ENCODE peak calls at places on chromosome 22, in eight cellular contexts. One of them, this sample, is unnamed.
A peak's percentile ranks its signal among the peaks of the same experiment; 100 is the strongest.

GRCh38 chr22:17717708-17718107 is 56.6 kb downstream of the BID start:
- DNase-seq in DND-41: no peak
- DNase-seq in thoracic aorta: no peak
- DNase-seq in sigmoid colon: no peak
- DNase-seq in Caco-2: no peak
- DNase-seq in transverse colon: no peak
- DNase-seq in mesendoderm: no peak
- DNase-seq in cardiac muscle cell: peak; percentile 30
- DNase-seq in this sample: no peak

GRCh38 chr22:28105396-28105795 is 186.3 kb upstream of the PITPNB start:
- DNase-seq in thoracic aorta: no peak
- DNase-seq in sigmoid colon: no peak
- DNase-seq in Caco-2: no peak
- DNase-seq in DND-41: peak; percentile 79
- DNase-seq in mesendoderm: no peak
- DNase-seq in transverse colon: no peak
- DNase-seq in cardiac muscle cell: peak; percentile 84
- DNase-seq in this sample: no peak

GRCh38 chr22:45424241-45424731 is 10.8 kb downstream of the RIBC2 start:
- DNase-seq in Caco-2: no peak
- DNase-seq in sigmoid colon: no peak
- DNase-seq in cardiac muscle cell: no peak
- DNase-seq in mesendoderm: no peak
- DNase-seq in thoracic aorta: no peak
- DNase-seq in transverse colon: no peak
- DNase-seq in DND-41: no peak
- DNase-seq in this sample: peak; percentile 33

GRCh38 chr22:35761037-35761436 is 43.4 kb downstream of the APOL5 start:
- DNase-seq in thoracic aorta: no peak
- DNase-seq in transverse colon: no peak
- DNase-seq in sigmoid colon: no peak
- DNase-seq in cardiac muscle cell: peak; percentile 41
- DNase-seq in DND-41: no peak
- DNase-seq in mesendoderm: peak; percentile 56
- DNase-seq in Caco-2: peak; percentile 14
- DNase-seq in this sample: no peak

GRCh38 chr22:36085476-36086169 is 57.0 kb upstream of the RBFOX2 start:
- DNase-seq in cardiac muscle cell: no peak
- DNase-seq in transverse colon: no peak
- DNase-seq in DND-41: no peak
- DNase-seq in thoracic aorta: no peak
- DNase-seq in sigmoid colon: peak; percentile 35
- DNase-seq in Caco-2: no peak
- DNase-seq in mesendoderm: no peak
- DNase-seq in this sample: no peak

GRCh38 chr22:46107753-46108563 is 42.4 kb upstream of the PPARA start:
- DNase-seq in thoracic aorta: no peak
- DNase-seq in mesendoderm: no peak
- DNase-seq in transverse colon: no peak
- DNase-seq in Caco-2: no peak
- DNase-seq in cardiac muscle cell: no peak
- DNase-seq in DND-41: no peak
- DNase-seq in sigmoid colon: peak; percentile 83
- DNase-seq in this sample: no peak

GRCh38 chr22:32020117-32020516 is 22.9 kb upstream of the SLC5A1 start:
- DNase-seq in mesendoderm: no peak
- DNase-seq in cardiac muscle cell: peak; percentile 71
- DNase-seq in transverse colon: no peak
- DNase-seq in thoracic aorta: no peak
- DNase-seq in Caco-2: no peak
- DNase-seq in DND-41: no peak
- DNase-seq in sigmoid colon: no peak
- DNase-seq in this sample: no peak

GRCh38 chr22:35154937-35155387 is 89.0 kb downstream of the ISX start:
- DNase-seq in transverse colon: peak; percentile 53
- DNase-seq in thoracic aorta: no peak
- DNase-seq in mesendoderm: peak; percentile 95
- DNase-seq in Caco-2: peak; percentile 82
- DNase-seq in DND-41: peak; percentile 33
- DNase-seq in cardiac muscle cell: peak; percentile 62
- DNase-seq in sigmoid colon: peak; percentile 67
- DNase-seq in this sample: no peak

GRCh38 chr22:35546886-35547285 is 6.3 kb downstream of the RASD2 start:
- DNase-seq in DND-41: no peak
- DNase-seq in thoracic aorta: no peak
- DNase-seq in Caco-2: no peak
- DNase-seq in mesendoderm: no peak
- DNase-seq in sigmoid colon: no peak
- DNase-seq in transverse colon: no peak
- DNase-seq in cardiac muscle cell: no peak
- DNase-seq in this sample: no peak

GRCh38 chr22:25083414-25084166 is 116.1 kb upstream of the CRYBB3 start:
- DNase-seq in sigmoid colon: no peak
- DNase-seq in thoracic aorta: no peak
- DNase-seq in DND-41: no peak
- DNase-seq in transverse colon: peak; percentile 13
- DNase-seq in cardiac muscle cell: no peak
- DNase-seq in mesendoderm: no peak
- DNase-seq in Caco-2: no peak
- DNase-seq in this sample: no peak

GRCh38 chr22:30943368-30943767 is 25.2 kb downstream of the MORC2 start:
- DNase-seq in transverse colon: no peak
- DNase-seq in thoracic aorta: no peak
- DNase-seq in cardiac muscle cell: no peak
- DNase-seq in mesendoderm: no peak
- DNase-seq in DND-41: peak; percentile 27
- DNase-seq in sigmoid colon: no peak
- DNase-seq in Caco-2: no peak
- DNase-seq in this sample: no peak

GRCh38 chr22:21972293-21972779 is 10.3 kb downstream of the TOP3B start:
- DNase-seq in mesendoderm: peak; percentile 59
- DNase-seq in cardiac muscle cell: peak; percentile 49
- DNase-seq in Caco-2: peak; percentile 57
- DNase-seq in sigmoid colon: no peak
- DNase-seq in transverse colon: peak; percentile 32
- DNase-seq in thoracic aorta: no peak
- DNase-seq in DND-41: peak; percentile 71
- DNase-seq in this sample: no peak

GRCh38 chr22:16562711-16563554 is 29.7 kb downstream of the CCT8L2 start:
- DNase-seq in transverse colon: no peak
- DNase-seq in Caco-2: no peak
- DNase-seq in DND-41: no peak
- DNase-seq in mesendoderm: no peak
- DNase-seq in thoracic aorta: no peak
- DNase-seq in sigmoid colon: no peak
- DNase-seq in cardiac muscle cell: no peak
- DNase-seq in this sample: no peak

DNA sequence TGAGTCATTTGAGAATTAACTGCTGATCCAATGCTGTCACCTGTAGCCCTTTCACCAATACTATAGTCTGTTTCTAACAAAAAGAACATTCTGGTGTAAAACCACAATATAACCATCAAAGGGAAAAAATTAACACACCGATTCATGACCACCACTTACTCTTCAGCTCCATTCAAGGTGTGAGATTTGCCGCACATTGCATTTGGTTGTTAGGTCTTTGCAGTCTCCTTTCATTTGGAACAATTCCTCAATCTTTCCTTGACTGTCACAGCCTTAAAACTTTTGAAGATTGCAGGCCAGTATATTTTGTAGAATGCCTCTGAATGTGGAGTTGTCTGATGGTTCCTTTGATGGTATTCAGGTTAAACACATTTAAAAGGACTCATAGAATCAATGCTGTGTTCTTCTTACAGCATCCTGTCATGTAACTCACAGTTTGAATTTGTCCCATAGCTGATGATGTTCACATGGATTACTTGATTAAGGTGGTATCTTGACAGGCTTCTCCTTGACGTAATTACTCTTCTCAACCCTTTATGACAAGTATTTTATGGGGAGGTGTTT is 63.6 kb downstream of the TNRC6B start:
- DNase-seq in transverse colon: no peak
- DNase-seq in Caco-2: no peak
- DNase-seq in DND-41: no peak
- DNase-seq in thoracic aorta: no peak
- DNase-seq in cardiac muscle cell: no peak
- DNase-seq in sigmoid colon: no peak
- DNase-seq in mesendoderm: no peak
- DNase-seq in this sample: no peak
- H3K4me1 ChIP-seq in transverse colon: peaks cover 10% of the 10 kb centered on the region
- H3K4me1 ChIP-seq in Caco-2: no peaks in the 10 kb centered on the region
- H3K4me1 ChIP-seq in DND-41: peaks cover 19% of the 10 kb centered on the region
- H3K4me1 ChIP-seq in thoracic aorta: peaks cover 44% of the 10 kb centered on the region
- H3K4me1 ChIP-seq in cardiac muscle cell: peaks cover 23% of the 10 kb centered on the region
- H3K4me1 ChIP-seq in sigmoid colon: peaks cover 35% of the 10 kb centered on the region
- H3K4me1 ChIP-seq in mesendoderm: no peaks in the 10 kb centered on the region
- H3K4me1 ChIP-seq in this sample: peaks cover 35% of the 10 kb centered on the region

DNA sequence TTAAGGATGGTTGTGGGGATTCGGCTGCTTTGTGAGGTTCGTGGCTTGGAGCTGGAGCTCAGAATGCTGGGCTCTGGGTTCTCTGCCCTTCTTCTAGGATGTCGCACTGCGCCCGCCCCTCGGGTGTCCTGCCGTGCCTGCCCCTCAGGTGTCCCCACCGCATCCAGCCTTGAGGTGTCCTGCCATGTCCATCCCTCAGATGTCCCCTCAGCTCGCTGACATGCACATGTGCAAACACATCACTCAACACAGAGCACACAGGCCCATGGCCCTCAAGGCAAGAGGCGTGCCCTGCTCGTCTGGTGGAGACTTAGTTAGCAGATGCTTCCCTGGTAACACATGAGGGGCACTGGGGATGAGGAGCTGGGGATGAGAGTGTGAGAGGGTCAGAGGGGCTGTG is 359.3 kb downstream of the TBC1D22A start:
- DNase-seq in cardiac muscle cell: no peak
- DNase-seq in Caco-2: no peak
- DNase-seq in DND-41: no peak
- DNase-seq in transverse colon: no peak
- DNase-seq in sigmoid colon: no peak
- DNase-seq in thoracic aorta: no peak
- DNase-seq in mesendoderm: no peak
- DNase-seq in this sample: no peak
- H3K4me1 ChIP-seq in cardiac muscle cell: no peaks in the 10 kb centered on the region
- H3K4me1 ChIP-seq in Caco-2: peaks cover 10% of the 10 kb centered on the region
- H3K4me1 ChIP-seq in DND-41: peaks cover 28% of the 10 kb centered on the region
- H3K4me1 ChIP-seq in transverse colon: no peaks in the 10 kb centered on the region
- H3K4me1 ChIP-seq in sigmoid colon: no peaks in the 10 kb centered on the region
- H3K4me1 ChIP-seq in thoracic aorta: no peaks in the 10 kb centered on the region
- H3K4me1 ChIP-seq in mesendoderm: no peaks in the 10 kb centered on the region
- H3K4me1 ChIP-seq in this sample: no peaks in the 10 kb centered on the region

GRCh38 chr22:37559521-37559900 is 769 bp upstream of the CDC42EP1 start:
- DNase-seq in thoracic aorta: no peak
- DNase-seq in transverse colon: no peak
- DNase-seq in cardiac muscle cell: no peak
- DNase-seq in mesendoderm: peak; percentile 54
- DNase-seq in sigmoid colon: no peak
- DNase-seq in DND-41: no peak
- DNase-seq in Caco-2: no peak
- DNase-seq in this sample: no peak
- H3K4me1 ChIP-seq in thoracic aorta: peaks cover 47% of the 10 kb centered on the region
- H3K4me1 ChIP-seq in transverse colon: peaks cover 29% of the 10 kb centered on the region
- H3K4me1 ChIP-seq in cardiac muscle cell: peaks cover 6% of the 10 kb centered on the region
- H3K4me1 ChIP-seq in mesendoderm: peaks cover 25% of the 10 kb centered on the region
- H3K4me1 ChIP-seq in sigmoid colon: peaks cover 46% of the 10 kb centered on the region
- H3K4me1 ChIP-seq in DND-41: no peaks in the 10 kb centered on the region
- H3K4me1 ChIP-seq in Caco-2: peaks cover 50% of the 10 kb centered on the region
- H3K4me1 ChIP-seq in this sample: peaks cover 19% of the 10 kb centered on the region

GRCh38 chr22:42603427-42603826 is 11.3 kb downstream of the POLDIP3 start:
- DNase-seq in DND-41: no peak
- DNase-seq in cardiac muscle cell: no peak
- DNase-seq in thoracic aorta: no peak
- DNase-seq in mesendoderm: no peak
- DNase-seq in Caco-2: no peak
- DNase-seq in sigmoid colon: no peak
- DNase-seq in transverse colon: no peak
- DNase-seq in this sample: no peak
- H3K4me1 ChIP-seq in DND-41: no peaks in the 10 kb centered on the region
- H3K4me1 ChIP-seq in cardiac muscle cell: peaks cover 16% of the 10 kb centered on the region
- H3K4me1 ChIP-seq in thoracic aorta: peaks cover 3% of the 10 kb centered on the region
- H3K4me1 ChIP-seq in mesendoderm: no peaks in the 10 kb centered on the region
- H3K4me1 ChIP-seq in Caco-2: no peaks in the 10 kb centered on the region
- H3K4me1 ChIP-seq in sigmoid colon: peaks cover 32% of the 10 kb centered on the region
- H3K4me1 ChIP-seq in transverse colon: peaks cover 12% of the 10 kb centered on the region
- H3K4me1 ChIP-seq in this sample: peaks cover 15% of the 10 kb centered on the region

GRCh38 chr22:19122752-19123492 is 710 bp upstream of the DGCR2 start:
- DNase-seq in cardiac muscle cell: peak; percentile 36
- DNase-seq in Caco-2: peak; percentile 45
- DNase-seq in thoracic aorta: no peak
- DNase-seq in transverse colon: peak; percentile 35
- DNase-seq in mesendoderm: peak; percentile 69
- DNase-seq in DND-41: no peak
- DNase-seq in sigmoid colon: no peak
- DNase-seq in this sample: no peak

GRCh38 chr22:19120829-19121630 is 1.2 kb downstream of the DGCR2 start:
- DNase-seq in Caco-2: peak; percentile 57
- DNase-seq in cardiac muscle cell: no peak
- DNase-seq in DND-41: no peak
- DNase-seq in sigmoid colon: no peak
- DNase-seq in mesendoderm: peak; percentile 88
- DNase-seq in thoracic aorta: no peak
- DNase-seq in transverse colon: peak; percentile 80
- DNase-seq in this sample: peak; percentile 65

GRCh38 chr22:19122143-19122751 is at the start of gene DGCR2:
- DNase-seq in DND-41: peak; percentile 96
- DNase-seq in mesendoderm: peak; percentile 98
- DNase-seq in cardiac muscle cell: peak; percentile 98
- DNase-seq in thoracic aorta: peak; percentile 89
- DNase-seq in sigmoid colon: peak; percentile 98
- DNase-seq in transverse colon: peak; percentile 98
- DNase-seq in Caco-2: peak; percentile 96
- DNase-seq in this sample: peak; percentile 96

GRCh38 chr22:19119949-19120348 is 2.3 kb downstream of the DGCR2 start:
- DNase-seq in mesendoderm: no peak
- DNase-seq in thoracic aorta: no peak
- DNase-seq in transverse colon: no peak
- DNase-seq in Caco-2: no peak
- DNase-seq in cardiac muscle cell: no peak
- DNase-seq in DND-41: no peak
- DNase-seq in sigmoid colon: no peak
- DNase-seq in this sample: no peak

DNA sequence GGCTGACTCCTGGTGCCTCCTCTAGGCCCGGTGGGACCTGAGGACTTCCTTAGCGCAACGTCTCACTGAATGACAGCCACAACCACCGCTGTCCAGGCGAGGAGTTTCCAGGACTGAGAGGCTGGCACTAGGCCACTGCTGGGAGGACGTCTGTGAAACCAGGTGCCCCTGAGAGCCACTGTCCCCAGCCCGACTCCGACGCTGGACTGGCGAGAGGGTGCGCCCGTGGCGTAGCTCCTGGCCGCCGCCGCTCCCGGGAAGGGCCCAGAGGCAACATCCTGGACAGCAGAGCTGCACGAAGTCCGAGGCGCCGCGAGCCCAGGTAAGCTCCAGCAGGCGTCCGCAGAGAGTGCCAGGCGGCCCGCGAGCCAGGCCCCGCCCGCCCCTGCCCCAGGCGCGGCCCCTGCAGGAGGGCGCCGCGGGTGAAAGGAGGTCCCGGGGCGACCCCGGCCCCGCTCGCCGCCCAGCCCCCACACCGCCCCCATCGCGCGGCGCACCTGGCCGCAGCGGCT is 525 bp downstream of the DGCR2 start:
- DNase-seq in sigmoid colon: peak; percentile 80
- DNase-seq in thoracic aorta: no peak
- DNase-seq in mesendoderm: peak; percentile 59
- DNase-seq in cardiac muscle cell: peak; percentile 30
- DNase-seq in transverse colon: peak; percentile 64
- DNase-seq in Caco-2: peak; percentile 57
- DNase-seq in DND-41: peak; percentile 40
- DNase-seq in this sample: peak; percentile 81
- H3K4me1 ChIP-seq in sigmoid colon: peaks cover 52% of the 10 kb centered on the region
- H3K4me1 ChIP-seq in thoracic aorta: peaks cover 56% of the 10 kb centered on the region
- H3K4me1 ChIP-seq in mesendoderm: peaks cover 6% of the 10 kb centered on the region
- H3K4me1 ChIP-seq in cardiac muscle cell: peaks cover 7% of the 10 kb centered on the region
- H3K4me1 ChIP-seq in transverse colon: peaks cover 21% of the 10 kb centered on the region
- H3K4me1 ChIP-seq in Caco-2: peaks cover 16% of the 10 kb centered on the region
- H3K4me1 ChIP-seq in DND-41: peaks cover 41% of the 10 kb centered on the region
- H3K4me1 ChIP-seq in this sample: peaks cover 53% of the 10 kb centered on the region